ENCODE peak calls at places on chromosomes 16 and 17, in nine cellular contexts. L is pancreas, K is suprapubic skin, Y is HFFc6, J is neural progenitor cell, O is cardiac fibroblast, E is lower lobe of right lung, Q is neural crest cell, D is esophagus squamous epithelium. M is an unnamed sample.
A peak's percentile ranks its signal among the peaks of the same experiment; 100 is the strongest.

GRCh38 chr17:48432820-48433775 is 3.1 kb upstream of the SKAP1 start:
- DNase-seq in K (no peak), J (no peak), D (no peak), O (no peak), Y (no peak), E (no peak), Q (no peak), L (no peak), M (no peak)

GRCh38 chr16:1130382-1130781 is 22.5 kb upstream of the CACNA1H start:
- DNase-seq in D (no peak), J (no peak), Q (no peak), Y (no peak), K (no peak), O (no peak), E (no peak), L (no peak), M (no peak)

GRCh38 chr17:74212262-74212912 is 984 bp upstream of the TTYH2 start:
- DNase-seq in Y (no peak), O (peak; percentile 39), J (peak; percentile 34), E (peak; percentile 61), L (no peak), K (no peak), D (no peak), Q (no peak), M (no peak)

GRCh38 chr17:50768348-50768761 is 1.0 kb upstream of the ANKRD40CL start:
- DNase-seq in K (no peak), L (peak; percentile 83), O (no peak), J (no peak), Y (no peak), D (no peak), E (peak; percentile 66), Q (no peak), M (peak; percentile 67)

GRCh38 chr17:81302861-81303326 is 7.8 kb upstream of the SLC38A10 start:
- DNase-seq in Q (no peak), L (no peak), J (peak; percentile 38), E (no peak), Y (peak; percentile 21), K (no peak), D (no peak), O (no peak), M (no peak)

GRCh38 chr17:9817086-9817485 is 4.8 kb downstream of the GSG1L2 start:
- DNase-seq in L (peak; percentile 23), Y (peak; percentile 43), Q (peak; percentile 4), D (no peak), O (no peak), E (no peak), J (no peak), K (no peak), M (no peak)

GRCh38 chr17:60665602-60666001 is 12.0 kb upstream of the BCAS3 start:
- DNase-seq in Y (no peak), J (no peak), L (no peak), D (no peak), O (no peak), E (no peak), Q (no peak), K (no peak), M (no peak)

GRCh38 chr17:787641-788221 is 5.6 kb downstream of the MRM3 start:
- DNase-seq in E (peak; percentile 28), O (no peak), Q (no peak), J (no peak), K (no peak), Y (no peak), D (no peak), L (peak; percentile 89), M (no peak)

GRCh38 chr16:73217654-73218053 is 169.7 kb upstream of the ZFHX3 start:
- DNase-seq in J (peak; percentile 67), E (no peak), L (no peak), O (no peak), K (no peak), D (no peak), Q (no peak), Y (no peak), M (no peak)

GRCh38 chr16:73216932-73217331 is 169.0 kb upstream of the ZFHX3 start:
- DNase-seq in L (no peak), O (peak; percentile 39), D (no peak), E (no peak), Y (peak; percentile 14), K (no peak), J (no peak), Q (no peak), M (no peak)

GRCh38 chr16:73214825-73215481 is 167.0 kb upstream of the ZFHX3 start:
- DNase-seq in O (peak; percentile 85), D (no peak), L (no peak), Q (no peak), Y (peak; percentile 97), E (no peak), J (no peak), K (no peak), M (no peak)

GRCh38 chr16:73215482-73216377 is 167.8 kb upstream of the ZFHX3 start:
- DNase-seq in Y (peak; percentile 77), K (no peak), E (no peak), Q (no peak), D (no peak), L (no peak), O (peak; percentile 81), J (no peak), M (no peak)

DNA sequence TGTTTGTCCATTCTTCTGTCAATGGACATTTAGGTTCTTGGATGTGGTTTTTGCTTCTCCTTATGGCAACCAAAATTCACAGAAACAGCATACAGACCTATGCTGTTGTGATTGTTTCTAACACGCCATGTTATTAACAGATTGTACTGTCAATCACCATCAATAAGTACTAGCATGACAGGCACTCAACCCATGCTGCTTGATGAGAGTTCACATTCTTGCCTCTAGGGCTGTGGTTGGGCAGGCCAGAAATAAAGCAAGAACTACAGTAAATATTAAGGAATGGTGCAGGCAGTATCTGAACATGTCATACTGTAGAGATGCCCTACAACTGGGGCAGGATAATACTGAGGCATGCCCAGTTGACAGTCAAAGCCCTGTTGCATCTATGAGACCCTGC is 171.2 kb upstream of the ZFHX3 start:
- DNase-seq in E (no peak), J (no peak), D (no peak), L (no peak), K (no peak), O (no peak), Q (no peak), Y (no peak), M (no peak)
- TF ChIP-seq CTCF in E (no peak), J (peak; percentile 17), D (no peak), L (no peak), K (no peak), O (peak; percentile 20), Q (peak; percentile 38), Y (peak; percentile 65), M (peak; percentile 44)

GRCh38 chr17:40306395-40306794 is 2.6 kb upstream of the RARA start:
- DNase-seq in O (no peak), L (no peak), D (no peak), E (no peak), Y (no peak), J (no peak), Q (no peak), K (no peak), M (no peak)

GRCh38 chr17:40304464-40304863 is 4.5 kb upstream of the RARA start:
- DNase-seq in E (no peak), D (no peak), K (peak; percentile 76), J (no peak), Y (peak; percentile 66), O (peak; percentile 74), Q (no peak), L (no peak), M (no peak)

GRCh38 chr17:40307691-40308289 is 1.2 kb upstream of the RARA start:
- DNase-seq in D (no peak), K (peak; percentile 38), O (no peak), E (peak; percentile 51), Q (no peak), L (no peak), Y (no peak), J (no peak), M (no peak)

GRCh38 chr17:40309031-40309937 is at the start of gene RARA:
- DNase-seq in E (peak; percentile 75), Y (no peak), L (peak; percentile 77), D (no peak), O (no peak), Q (peak; percentile 50), J (peak; percentile 83), K (peak; percentile 84), M (no peak)

DNA sequence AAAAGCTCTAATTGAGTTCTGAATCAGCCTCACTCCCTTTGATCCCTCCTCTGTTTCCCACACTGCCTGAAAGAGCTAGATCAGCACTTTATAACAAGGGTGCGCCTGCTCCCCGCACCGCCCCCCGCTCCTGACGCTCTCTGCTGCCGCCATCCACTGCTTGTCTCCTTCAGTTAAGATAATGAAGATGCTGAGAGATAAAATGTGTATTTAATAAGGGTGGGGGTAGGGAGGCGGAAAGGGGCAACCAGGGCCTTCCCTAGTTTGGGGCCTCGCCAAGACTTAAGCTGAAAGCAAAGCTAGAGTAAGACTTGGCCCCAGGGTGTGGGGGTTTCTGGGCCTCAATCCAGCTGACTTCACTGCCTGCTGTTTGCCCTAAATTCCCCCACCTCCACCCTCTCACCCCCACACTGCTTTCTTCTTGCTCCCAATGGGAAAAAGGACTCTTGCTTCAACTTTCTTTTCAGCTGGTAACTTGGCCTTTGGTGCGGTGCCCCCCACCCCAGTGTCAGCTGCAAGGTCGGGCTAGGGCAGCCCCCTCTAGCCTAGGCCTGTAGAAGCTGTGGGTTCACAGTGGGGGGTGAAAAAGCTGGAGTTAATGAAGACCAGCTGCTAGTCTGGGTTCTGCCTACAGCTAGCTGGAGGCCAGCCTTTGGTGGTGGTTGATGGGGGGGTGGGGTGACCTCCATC is 1.8 kb upstream of the RARA start:
- DNase-seq in Y (peak; percentile 56), K (peak; percentile 71), L (no peak), D (no peak), Q (no peak), J (peak; percentile 60), E (no peak), O (no peak), M (no peak)
- TF ChIP-seq CTCF in Y (no peak), K (no peak), L (no peak), D (no peak), Q (no peak), J (no peak), E (no peak), O (no peak), M (no peak)

GRCh38 chr17:2592974-2593845 is at the start of gene PAFAH1B1:
- DNase-seq in L (peak; percentile 92), Y (peak; percentile 87), E (peak; percentile 95), K (peak; percentile 93), O (peak; percentile 93), D (peak; percentile 39), J (peak; percentile 97), Q (peak; percentile 91), M (peak; percentile 98)
- TF ChIP-seq CTCF in L (no peak), Y (no peak), E (peak; percentile 10), K (peak; percentile 7), O (no peak), D (no peak), J (peak; percentile 20), Q (peak; percentile 16), M (peak; percentile 19)

GRCh38 chr17:42027540-42027889 is 7.6 kb downstream of the NKIRAS2 start:
- DNase-seq in O (no peak), J (no peak), D (no peak), K (no peak), Q (no peak), L (no peak), E (no peak), Y (no peak), M (no peak)

GRCh38 chr17:42028791-42029127 is 8.9 kb downstream of the NKIRAS2 start:
- DNase-seq in J (no peak), Y (no peak), K (no peak), L (no peak), D (no peak), E (no peak), Q (no peak), O (no peak), M (no peak)

GRCh38 chr17:42025191-42025579 is 5.3 kb downstream of the NKIRAS2 start:
- DNase-seq in J (no peak), E (no peak), Y (no peak), K (no peak), L (no peak), D (no peak), Q (no peak), O (no peak), M (no peak)

GRCh38 chr17:42026821-42027539 is 7.1 kb downstream of the NKIRAS2 start:
- DNase-seq in O (no peak), Y (no peak), L (no peak), D (no peak), J (peak; percentile 53), K (no peak), Q (no peak), E (no peak), M (no peak)

GRCh38 chr17:42027961-42028790 is 8.3 kb downstream of the NKIRAS2 start:
- DNase-seq in E (no peak), Y (no peak), D (no peak), O (peak; percentile 36), Q (no peak), K (no peak), L (no peak), J (peak; percentile 71), M (no peak)
- TF ChIP-seq CTCF in E (no peak), Y (peak; percentile 50), D (no peak), O (peak; percentile 42), Q (peak; percentile 29), K (no peak), L (no peak), J (peak; percentile 47), M (peak; percentile 36)

M was measured in type B pancreatic cell.